ENCODE peak calls at places on chromosomes 5 and 9, in four cellular contexts. H is tibial nerve, P is mucosa of descending colon, K is colonic mucosa. W is an unnamed sample.
A peak's percentile ranks its signal among the peaks of the same experiment; 100 is the strongest.

GRCh38 chr5:84779206-84779605 is 394.5 kb upstream of the EDIL3 start:
- DNase-seq in H (no peak), P (no peak), K (no peak), W (peak; percentile 25)

GRCh38 chr9:87581513-87581912 is 83.8 kb downstream of the DAPK1 start:
- DNase-seq in H (no peak), P (no peak), K (no peak), W (no peak)

GRCh38 chr9:87857948-87858335 is 24.7 kb upstream of the SPATA31E1 start:
- DNase-seq in H (no peak), P (no peak), K (no peak), W (no peak)

GRCh38 chr9:77561321-77562020 is 86.7 kb downstream of the GNA14 start:
- DNase-seq in H (no peak), P (no peak), K (no peak), W (no peak)

GRCh38 chr5:59276886-59277514 is 616.5 kb downstream of the PDE4D start:
- DNase-seq in H (no peak), P (no peak), K (no peak), W (no peak)

GRCh38 chr9:114691046-114691955 is 9.3 kb upstream of the TEX48 start:
- DNase-seq in H (no peak), P (no peak), K (no peak), W (no peak)

GRCh38 chr5:23877847-23878246 is 370.4 kb downstream of the PRDM9 start:
- DNase-seq in H (no peak), P (no peak), K (no peak), W (no peak)

GRCh38 chr9:38041564-38042267 is 27.3 kb downstream of the SHB start:
- DNase-seq in H (no peak), P (no peak), K (no peak), W (no peak)

GRCh38 chr5:59810041-59810440 is 83.5 kb downstream of the PDE4D start:
- DNase-seq in H (peak; percentile 59), P (peak; percentile 63), K (peak; percentile 70), W (peak; percentile 81)

GRCh38 chr9:2506310-2506709 is 115.3 kb upstream of the VLDLR start:
- DNase-seq in H (no peak), P (no peak), K (no peak), W (no peak)

GRCh38 chr5:17167171-17167891 is 50.1 kb upstream of the BASP1 start:
- DNase-seq in H (no peak), P (no peak), K (no peak), W (no peak)

GRCh38 chr5:42001673-42002072 is 76.6 kb downstream of the FBXO4 start:
- DNase-seq in H (no peak), P (no peak), K (no peak), W (no peak)

GRCh38 chr9:91837982-91838731 is 111.9 kb downstream of the ROR2 start:
- DNase-seq in H (no peak), P (peak; percentile 76), K (peak; percentile 76), W (no peak)

GRCh38 chr5:141957367-141957993 is 522 bp downstream of the PCDH12 start:
- DNase-seq in H (no peak), P (no peak), K (no peak), W (no peak)

GRCh38 chr5:41686767-41687166 is 176.4 kb upstream of the PLCXD3 start:
- DNase-seq in H (no peak), P (no peak), K (no peak), W (no peak)

GRCh38 chr5:98403131-98403530 is 370.3 kb upstream of the RGMB start:
- DNase-seq in H (no peak), P (no peak), K (no peak), W (no peak)

GRCh38 chr5:14161825-14162556 is 18.8 kb downstream of the TRIO start:
- DNase-seq in H (no peak), P (no peak), K (no peak), W (no peak)

GRCh38 chr5:151664694-151665583 is 21.8 kb downstream of the SPARC start:
- DNase-seq in H (no peak), P (no peak), K (peak; percentile 34), W (no peak)

GRCh38 chr9:84226126-84226525 is 114.4 kb downstream of the SLC28A3 start:
- DNase-seq in H (no peak), P (no peak), K (no peak), W (no peak)

GRCh38 chr5:72598461-72599433 is 91.5 kb upstream of the ZNF366 start:
- DNase-seq in H (no peak), P (no peak), K (no peak), W (no peak)

GRCh38 chr5:73120222-73121108 is at the start of gene TMEM171:
- DNase-seq in H (no peak), P (peak; percentile 88), K (peak; percentile 87), W (peak; percentile 53)

GRCh38 chr5:61082516-61083280 is 79.6 kb downstream of the SMIM15 start:
- DNase-seq in H (no peak), P (no peak), K (no peak), W (no peak)

GRCh38 chr5:178232124-178232919 is at the start of gene PHYKPL:
- DNase-seq in H (peak; percentile 35), P (peak; percentile 90), K (peak; percentile 73), W (peak; percentile 87)

GRCh38 chr9:124122813-124123462 is 111.4 kb downstream of the LHX2 start:
- DNase-seq in H (no peak), P (no peak), K (no peak), W (no peak)

GRCh38 chr5:157948738-157949410 is 89.9 kb upstream of the CLINT1 start:
- DNase-seq in H (peak; percentile 85), P (peak; percentile 75), K (peak; percentile 97), W (peak; percentile 89)

GRCh38 chr9:111851536-111851935 is 45.1 kb upstream of the UGCG start:
- DNase-seq in H (no peak), P (no peak), K (no peak), W (no peak)

GRCh38 chr5:34690898-34691297 is 34.8 kb downstream of the RAI14 start:
- DNase-seq in H (no peak), P (no peak), K (no peak), W (no peak)

GRCh38 chr9:120866651-120867050 is 10.3 kb downstream of the PHF19 start:
- DNase-seq in H (no peak), P (no peak), K (no peak), W (no peak)

GRCh38 chr5:4295663-4296339 is 700.2 kb downstream of the IRX1 start:
- DNase-seq in H (no peak), P (no peak), K (no peak), W (peak; percentile 82)

W was measured in retina.